ENCODE peak calls at places on chromosome 16, in ten cellular contexts. D is neuronal stem cell, X is GM23248, N is neural progenitor cell, O is breast epithelium, C is lung, T is brain microvascular endothelial cell, Q is aorta, J is right cardiac atrium, Y is transverse colon. I is an unnamed sample.

GRCh38 chr16:3188925-3189825 is 1.2 kb downstream of the OR1F1 start:
- DNase-seq in D (no peak), X (peak), N (peak), O (no peak), C (no peak), T (peak), Q (no peak), J (no peak), Y (no peak), I (no peak)

GRCh38 chr16:70700101-70701020 is 14.5 kb upstream of the MTSS2 start:
- DNase-seq in D (no peak), X (no peak), N (no peak), O (no peak), C (no peak), T (no peak), Q (peak), J (peak), Y (no peak), I (no peak)

GRCh38 chr16:2270070-2270462 is 2.1 kb upstream of the RNPS1 start:
- DNase-seq in D (no peak), X (no peak), N (no peak), O (no peak), C (no peak), T (no peak), Q (no peak), J (peak), Y (no peak), I (no peak)

GRCh38 chr16:84065536-84066132 is 23.0 kb upstream of the SLC38A8 start:
- DNase-seq in D (no peak), X (peak), N (peak), O (no peak), C (no peak), T (peak), Q (no peak), J (no peak), Y (peak), I (no peak)

GRCh38 chr16:6250516-6250915 is 1082.1 kb upstream of the RBFOX1 start:
- DNase-seq in D (no peak), X (no peak), N (no peak), O (no peak), C (no peak), T (no peak), Q (no peak), J (no peak), Y (no peak), I (no peak)

GRCh38 chr16:74078877-74079586 is 217.6 kb upstream of the PSMD7 start:
- DNase-seq in D (no peak), X (no peak), N (no peak), O (no peak), C (no peak), T (no peak), Q (no peak), J (no peak), Y (no peak), I (no peak)

GRCh38 chr16:17246974-17247718 is 223.6 kb downstream of the XYLT1 start:
- DNase-seq in D (no peak), X (no peak), N (no peak), O (no peak), C (no peak), T (no peak), Q (no peak), J (no peak), Y (no peak), I (no peak)

GRCh38 chr16:48347191-48347860 is 37.9 kb downstream of the SIAH1 start:
- DNase-seq in D (no peak), X (no peak), N (no peak), O (no peak), C (no peak), T (no peak), Q (no peak), J (no peak), Y (no peak), I (no peak)

GRCh38 chr16:85699224-85699558 is 10.4 kb upstream of the GINS2 start:
- DNase-seq in D (no peak), X (no peak), N (peak), O (no peak), C (no peak), T (no peak), Q (no peak), J (no peak), Y (no peak), I (no peak)

GRCh38 chr16:1782408-1783247 is at the start of the genes NUBP2 and SPSB3:
- DNase-seq in D (peak), X (peak), N (peak), O (peak), C (peak), T (peak), Q (peak), J (peak), Y (peak), I (peak)

GRCh38 chr16:22213801-22214200 is 7.7 kb downstream of the EEF2K start:
- DNase-seq in D (no peak), X (no peak), N (no peak), O (no peak), C (no peak), T (no peak), Q (no peak), J (no peak), Y (no peak), I (no peak)

GRCh38 chr16:72739577-72739976 is 308.4 kb downstream of the ZFHX3 start:
- DNase-seq in D (no peak), X (peak), N (no peak), O (no peak), C (no peak), T (no peak), Q (no peak), J (no peak), Y (no peak), I (no peak)

GRCh38 chr16:1653023-1653422 is 25.1 kb upstream of the JPT2 start:
- DNase-seq in D (no peak), X (no peak), N (no peak), O (no peak), C (no peak), T (no peak), Q (no peak), J (no peak), Y (no peak), I (no peak)

GRCh38 chr16:46857261-46857962 is 26.4 kb upstream of the C16orf87 start:
- DNase-seq in D (no peak), X (peak), N (peak), O (no peak), C (no peak), T (peak), Q (peak), J (no peak), Y (no peak), I (no peak)

GRCh38 chr16:2047330-2048115 is at the start of the genes NTHL1 and TSC2:
- DNase-seq in D (peak), X (peak), N (peak), O (peak), C (peak), T (peak), Q (peak), J (peak), Y (peak), I (peak)

GRCh38 chr16:53123753-53124152 is 69.0 kb downstream of the CHD9 start:
- DNase-seq in D (no peak), X (peak), N (no peak), O (no peak), C (no peak), T (peak), Q (no peak), J (no peak), Y (no peak), I (no peak)

GRCh38 chr16:4376820-4377572 is 5.3 kb downstream of the VASN start:
- DNase-seq in D (no peak), X (no peak), N (no peak), O (no peak), C (no peak), T (no peak), Q (no peak), J (peak), Y (no peak), I (no peak)

GRCh38 chr16:3959148-3959547 is 78.6 kb upstream of the CREBBP start:
- DNase-seq in D (no peak), X (no peak), N (no peak), O (no peak), C (peak), T (peak), Q (peak), J (peak), Y (no peak), I (no peak)

GRCh38 chr16:73232555-73233422 is 184.9 kb upstream of the ZFHX3 start:
- DNase-seq in D (no peak), X (no peak), N (no peak), O (no peak), C (no peak), T (peak), Q (no peak), J (peak), Y (peak), I (no peak)

GRCh38 chr16:79687249-79687768 is 86.8 kb upstream of the MAF start:
- DNase-seq in D (no peak), X (no peak), N (no peak), O (no peak), C (no peak), T (no peak), Q (no peak), J (no peak), Y (no peak), I (peak)

GRCh38 chr16:546909-547770 is 13.1 kb upstream of the PRR35 start:
- DNase-seq in D (no peak), X (peak), N (peak), O (peak), C (peak), T (no peak), Q (peak), J (peak), Y (peak), I (no peak)

DNA sequence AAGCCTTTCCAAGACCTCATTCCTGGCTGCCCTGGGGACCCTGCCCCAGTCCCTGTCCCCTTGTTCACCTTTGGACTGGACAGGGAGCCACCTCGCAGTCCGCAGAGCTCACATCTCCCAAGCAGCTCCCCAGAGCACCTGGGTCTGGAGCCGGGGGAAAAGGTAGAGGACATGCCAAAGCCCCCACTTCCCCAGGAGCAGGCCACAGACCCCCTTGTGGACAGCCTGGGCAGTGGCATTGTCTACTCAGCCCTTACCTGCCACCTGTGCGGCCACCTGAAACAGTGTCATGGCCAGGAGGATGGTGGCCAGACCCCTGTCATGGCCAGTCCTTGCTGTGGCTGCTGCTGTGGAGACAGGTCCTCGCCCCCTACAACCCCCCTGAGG is 38.7 kb upstream of the IL21R start:
- DNase-seq in D (no peak), X (no peak), N (no peak), O (no peak), C (no peak), T (no peak), Q (no peak), J (no peak), Y (no peak), I (no peak)
- H3K27ac ChIP-seq in D (no peak), X (no peak), N (no peak), O (no peak), C (no peak), T (no peak), Q (no peak), J (no peak), Y (peak), I (no peak)

GRCh38 chr16:88078111-88078775 is 127.0 kb downstream of the BANP start:
- DNase-seq in D (no peak), X (no peak), N (no peak), O (no peak), C (no peak), T (no peak), Q (peak), J (peak), Y (no peak), I (no peak)
- H3K27ac ChIP-seq in D (no peak), X (no peak), N (no peak), O (peak), C (no peak), T (no peak), Q (no peak), J (peak), Y (no peak), I (no peak)

GRCh38 chr16:82629441-82630027 is 2.8 kb downstream of the CDH13 start:
- DNase-seq in D (no peak), X (peak), N (peak), O (no peak), C (no peak), T (peak), Q (no peak), J (no peak), Y (no peak), I (no peak)

GRCh38 chr16:82633964-82634600 is 7.3 kb downstream of the CDH13 start:
- DNase-seq in D (no peak), X (peak), N (no peak), O (no peak), C (no peak), T (no peak), Q (peak), J (no peak), Y (peak), I (no peak)

GRCh38 chr16:82630219-82630618 is 3.5 kb downstream of the CDH13 start:
- DNase-seq in D (no peak), X (peak), N (no peak), O (no peak), C (no peak), T (no peak), Q (no peak), J (no peak), Y (no peak), I (no peak)

GRCh38 chr16:82630688-82631087 is 3.9 kb downstream of the CDH13 start:
- DNase-seq in D (no peak), X (peak), N (no peak), O (no peak), C (no peak), T (no peak), Q (no peak), J (no peak), Y (no peak), I (no peak)

GRCh38 chr16:82631701-82632685 is 5.2 kb downstream of the CDH13 start:
- DNase-seq in D (no peak), X (no peak), N (peak), O (no peak), C (no peak), T (no peak), Q (no peak), J (no peak), Y (no peak), I (no peak)
- H3K27ac ChIP-seq in D (no peak), X (no peak), N (no peak), O (no peak), C (peak), T (no peak), Q (peak), J (peak), Y (no peak), I (peak)

GRCh38 chr16:57504491-57504890 is 18.2 kb upstream of the DOK4 start:
- DNase-seq in D (no peak), X (no peak), N (no peak), O (no peak), C (no peak), T (no peak), Q (no peak), J (no peak), Y (no peak), I (no peak)

GRCh38 chr16:57505169-57505568 is 18.9 kb upstream of the DOK4 start:
- DNase-seq in D (no peak), X (no peak), N (no peak), O (no peak), C (no peak), T (no peak), Q (no peak), J (peak), Y (no peak), I (no peak)

GRCh38 chr16:57502048-57502775 is 15.9 kb upstream of the DOK4 start:
- DNase-seq in D (no peak), X (no peak), N (no peak), O (no peak), C (peak), T (no peak), Q (no peak), J (peak), Y (no peak), I (no peak)

GRCh38 chr16:57503366-57503765 is 17.1 kb upstream of the DOK4 start:
- DNase-seq in D (no peak), X (no peak), N (no peak), O (no peak), C (no peak), T (no peak), Q (no peak), J (peak), Y (no peak), I (no peak)

DNA sequence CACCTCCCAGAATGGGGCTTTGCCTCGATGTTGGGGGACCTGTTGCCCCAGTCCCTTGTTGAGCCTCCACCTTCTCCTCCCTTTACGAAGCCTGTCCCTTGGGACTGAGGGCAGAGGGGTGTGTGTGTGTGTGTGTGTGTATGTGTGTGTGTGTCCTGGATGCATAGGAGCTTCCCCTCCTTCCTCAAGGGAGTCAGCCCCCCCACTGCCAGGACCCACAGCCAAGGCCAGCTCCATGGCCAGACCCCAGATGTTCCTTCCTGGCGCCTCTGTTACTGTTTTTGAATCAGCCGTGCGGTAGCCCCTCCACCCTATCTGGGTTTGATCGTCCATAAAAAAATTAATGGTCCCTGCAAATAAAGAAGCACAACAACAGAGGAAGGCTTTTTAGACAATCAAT is 17.7 kb upstream of the DOK4 start:
- DNase-seq in D (no peak), X (no peak), N (no peak), O (no peak), C (no peak), T (no peak), Q (no peak), J (peak), Y (no peak), I (no peak)
- H3K27ac ChIP-seq in D (no peak), X (no peak), N (no peak), O (no peak), C (no peak), T (no peak), Q (no peak), J (no peak), Y (no peak), I (no peak)

DNA sequence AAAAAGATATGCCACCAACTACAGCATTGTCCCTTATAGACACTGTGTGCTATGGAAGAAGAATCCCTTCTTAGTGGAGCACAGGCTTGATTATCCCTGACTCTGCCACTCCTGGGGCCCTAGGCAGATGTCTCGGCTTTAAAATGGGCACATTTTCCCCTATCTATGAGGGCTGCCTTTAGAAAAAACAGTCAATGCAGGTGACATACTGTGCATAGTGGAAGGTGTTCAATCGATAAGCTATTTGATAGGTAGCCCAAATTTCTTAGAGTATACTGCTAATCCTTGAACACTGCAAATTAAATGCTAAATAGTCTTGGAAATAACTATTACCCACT is 64.4 kb downstream of the PARN start:
- DNase-seq in D (no peak), X (no peak), N (no peak), O (no peak), C (no peak), T (no peak), Q (no peak), J (no peak), Y (no peak), I (no peak)
- H3K27ac ChIP-seq in D (no peak), X (no peak), N (no peak), O (no peak), C (no peak), T (no peak), Q (no peak), J (no peak), Y (peak), I (no peak)

GRCh38 chr16:50281391-50282009 is 15.1 kb downstream of the ADCY7 start:
- DNase-seq in D (no peak), X (no peak), N (no peak), O (no peak), C (no peak), T (no peak), Q (peak), J (peak), Y (no peak), I (no peak)

GRCh38 chr16:50280932-50281331 is 14.6 kb downstream of the ADCY7 start:
- DNase-seq in D (no peak), X (no peak), N (no peak), O (no peak), C (no peak), T (no peak), Q (peak), J (peak), Y (no peak), I (no peak)

GRCh38 chr16:50276801-50277560 is 10.6 kb downstream of the ADCY7 start:
- DNase-seq in D (no peak), X (no peak), N (no peak), O (no peak), C (no peak), T (no peak), Q (no peak), J (no peak), Y (no peak), I (no peak)

GRCh38 chr16:50278251-50278650 is 11.9 kb downstream of the ADCY7 start:
- DNase-seq in D (no peak), X (no peak), N (no peak), O (no peak), C (no peak), T (no peak), Q (no peak), J (no peak), Y (no peak), I (no peak)

GRCh38 chr16:50279142-50279865 is 13.0 kb downstream of the ADCY7 start:
- DNase-seq in D (no peak), X (no peak), N (no peak), O (no peak), C (peak), T (no peak), Q (peak), J (peak), Y (peak), I (no peak)
- H3K27ac ChIP-seq in D (no peak), X (no peak), N (no peak), O (no peak), C (no peak), T (no peak), Q (no peak), J (no peak), Y (peak), I (no peak)

GRCh38 chr16:87784812-87785211 is 19.0 kb upstream of the KLHDC4 start:
- DNase-seq in D (no peak), X (peak), N (peak), O (no peak), C (no peak), T (no peak), Q (no peak), J (no peak), Y (no peak), I (no peak)

GRCh38 chr16:87792205-87792565 is 26.4 kb upstream of the KLHDC4 start:
- DNase-seq in D (no peak), X (no peak), N (no peak), O (no peak), C (no peak), T (no peak), Q (no peak), J (no peak), Y (no peak), I (no peak)

GRCh38 chr16:87790278-87791023 is 24.7 kb upstream of the KLHDC4 start:
- DNase-seq in D (no peak), X (no peak), N (no peak), O (no peak), C (no peak), T (no peak), Q (no peak), J (no peak), Y (peak), I (no peak)

GRCh38 chr16:87791295-87792204 is 25.8 kb upstream of the KLHDC4 start:
- DNase-seq in D (no peak), X (no peak), N (peak), O (no peak), C (no peak), T (no peak), Q (peak), J (no peak), Y (no peak), I (no peak)

GRCh38 chr16:87789437-87790277 is 23.9 kb upstream of the KLHDC4 start:
- DNase-seq in D (no peak), X (peak), N (no peak), O (peak), C (no peak), T (peak), Q (no peak), J (no peak), Y (no peak), I (no peak)
- H3K27ac ChIP-seq in D (no peak), X (peak), N (no peak), O (no peak), C (no peak), T (no peak), Q (no peak), J (no peak), Y (peak), I (peak)

GRCh38 chr16:66728804-66729203 is 22.6 kb downstream of the DYNC1LI2 start:
- DNase-seq in D (no peak), X (no peak), N (no peak), O (no peak), C (no peak), T (no peak), Q (no peak), J (no peak), Y (no peak), I (no peak)
- H3K27ac ChIP-seq in D (no peak), X (no peak), N (no peak), O (peak), C (no peak), T (no peak), Q (no peak), J (no peak), Y (no peak), I (no peak)

DNA sequence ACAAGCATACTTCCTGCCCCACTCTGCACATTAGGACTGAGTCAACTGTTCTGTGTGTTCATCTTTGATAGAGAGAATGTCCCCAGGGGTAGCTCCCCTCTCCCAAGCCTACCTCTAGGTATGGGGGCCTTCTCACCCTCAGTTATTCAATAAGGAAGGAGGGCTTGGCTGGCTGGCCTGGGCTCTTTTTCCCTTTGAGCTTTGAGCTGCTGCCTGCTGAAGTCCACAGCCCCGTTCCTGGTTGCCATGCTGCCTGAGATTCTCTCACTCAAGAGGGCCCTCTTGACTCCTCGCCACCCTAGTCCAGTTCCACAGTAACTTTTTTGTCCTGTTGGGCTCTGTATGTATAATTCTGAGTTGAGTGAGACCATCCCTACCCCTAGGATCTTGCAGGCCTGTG is 5.1 kb downstream of the B3GNT9 start:
- DNase-seq in D (no peak), X (no peak), N (no peak), O (peak), C (no peak), T (no peak), Q (peak), J (no peak), Y (no peak), I (no peak)
- H3K27ac ChIP-seq in D (no peak), X (no peak), N (no peak), O (no peak), C (no peak), T (no peak), Q (no peak), J (no peak), Y (no peak), I (no peak)